ENCODE peak calls at places on chromosome 10, in eight cellular contexts. One of them, this sample, is unnamed.

GRCh38 chr10:33040436-33040835 is 82.4 kb upstream of the ITGB1 start:
- DNase-seq in sigmoid colon: no peak
- DNase-seq in coronary artery: no peak
- DNase-seq in kidney epithelial cell: no peak
- DNase-seq in T1000: no peak
- DNase-seq in T-cell: no peak
- DNase-seq in non-pigmented ciliary epithelial cell: no peak
- DNase-seq in NCI-H774: no peak
- DNase-seq in this sample: no peak

GRCh38 chr10:5575144-5575481 is 50.4 kb downstream of the CALML3 start:
- DNase-seq in sigmoid colon: no peak
- DNase-seq in coronary artery: no peak
- DNase-seq in kidney epithelial cell: no peak
- DNase-seq in T1000: no peak
- DNase-seq in T-cell: no peak
- DNase-seq in non-pigmented ciliary epithelial cell: no peak
- DNase-seq in NCI-H774: no peak
- DNase-seq in this sample: no peak

GRCh38 chr10:63199716-63200115 is 66.6 kb downstream of the NRBF2 start:
- DNase-seq in sigmoid colon: no peak
- DNase-seq in coronary artery: no peak
- DNase-seq in kidney epithelial cell: no peak
- DNase-seq in T1000: no peak
- DNase-seq in T-cell: no peak
- DNase-seq in non-pigmented ciliary epithelial cell: no peak
- DNase-seq in NCI-H774: no peak
- DNase-seq in this sample: no peak

GRCh38 chr10:77636286-77636966 is 1.2 kb downstream of the KCNMA1 start:
- DNase-seq in sigmoid colon: no peak
- DNase-seq in coronary artery: no peak
- DNase-seq in kidney epithelial cell: no peak
- DNase-seq in T1000: no peak
- DNase-seq in T-cell: no peak
- DNase-seq in non-pigmented ciliary epithelial cell: no peak
- DNase-seq in NCI-H774: no peak
- DNase-seq in this sample: no peak

GRCh38 chr10:77228559-77228958 is 409.0 kb downstream of the KCNMA1 start:
- DNase-seq in sigmoid colon: no peak
- DNase-seq in coronary artery: no peak
- DNase-seq in kidney epithelial cell: no peak
- DNase-seq in T1000: no peak
- DNase-seq in T-cell: no peak
- DNase-seq in non-pigmented ciliary epithelial cell: no peak
- DNase-seq in NCI-H774: peak
- DNase-seq in this sample: no peak

GRCh38 chr10:60114765-60115586 is 208.6 kb upstream of the CCDC6 start:
- DNase-seq in sigmoid colon: no peak
- DNase-seq in coronary artery: no peak
- DNase-seq in kidney epithelial cell: peak
- DNase-seq in T1000: no peak
- DNase-seq in T-cell: no peak
- DNase-seq in non-pigmented ciliary epithelial cell: peak
- DNase-seq in NCI-H774: peak
- DNase-seq in this sample: no peak

GRCh38 chr10:69766161-69766910 is 35.4 kb upstream of the COL13A1 start:
- DNase-seq in sigmoid colon: no peak
- DNase-seq in coronary artery: no peak
- DNase-seq in kidney epithelial cell: no peak
- DNase-seq in T1000: no peak
- DNase-seq in T-cell: no peak
- DNase-seq in non-pigmented ciliary epithelial cell: no peak
- DNase-seq in NCI-H774: no peak
- DNase-seq in this sample: no peak

GRCh38 chr10:105797234-105797890 is 1156.3 kb downstream of the SORCS3 start:
- DNase-seq in sigmoid colon: no peak
- DNase-seq in coronary artery: no peak
- DNase-seq in kidney epithelial cell: peak
- DNase-seq in T1000: no peak
- DNase-seq in T-cell: no peak
- DNase-seq in non-pigmented ciliary epithelial cell: peak
- DNase-seq in NCI-H774: peak
- DNase-seq in this sample: no peak

GRCh38 chr10:70265032-70265689 is 18.6 kb downstream of the NPFFR1 start:
- DNase-seq in sigmoid colon: no peak
- DNase-seq in coronary artery: peak
- DNase-seq in kidney epithelial cell: no peak
- DNase-seq in T1000: no peak
- DNase-seq in T-cell: no peak
- DNase-seq in non-pigmented ciliary epithelial cell: no peak
- DNase-seq in NCI-H774: no peak
- DNase-seq in this sample: no peak

GRCh38 chr10:79420974-79421688 is 24.3 kb downstream of the ZCCHC24 start:
- DNase-seq in sigmoid colon: peak
- DNase-seq in coronary artery: no peak
- DNase-seq in kidney epithelial cell: no peak
- DNase-seq in T1000: no peak
- DNase-seq in T-cell: no peak
- DNase-seq in non-pigmented ciliary epithelial cell: no peak
- DNase-seq in NCI-H774: no peak
- DNase-seq in this sample: no peak

GRCh38 chr10:97689637-97690036 is 2.6 kb upstream of the AVPI1 start:
- DNase-seq in sigmoid colon: no peak
- DNase-seq in coronary artery: no peak
- DNase-seq in kidney epithelial cell: peak
- DNase-seq in T1000: peak
- DNase-seq in T-cell: no peak
- DNase-seq in non-pigmented ciliary epithelial cell: peak
- DNase-seq in NCI-H774: no peak
- DNase-seq in this sample: no peak

This sample was measured in effector CD8-positive, alpha-beta T cell.